ENCODE peak calls at places on chromosome 11, in eight cellular contexts. B is tibial nerve, R is AG04450, Y is brain microvascular endothelial cell, H is cardiac muscle cell, O is hepatocyte, N is heart right ventricle, C is PC-3. U is an unnamed sample.

GRCh38 chr11:31340903-31341572 is 28.5 kb downstream of the DCDC1 start:
- DNase-seq in B (no peak), R (no peak), Y (peak; percentile 23), H (peak; percentile 49), O (peak; percentile 37), N (no peak), C (peak; percentile 50), U (no peak)

GRCh38 chr11:119712459-119713360 is 16.3 kb downstream of the NECTIN1 start:
- DNase-seq in B (no peak), R (no peak), Y (no peak), H (peak; percentile 38), O (no peak), N (no peak), C (no peak), U (no peak)

GRCh38 chr11:96267490-96268010 is 75.4 kb downstream of the MAML2 start:
- DNase-seq in B (no peak), R (no peak), Y (no peak), H (no peak), O (no peak), N (no peak), C (no peak), U (no peak)

GRCh38 chr11:79493555-79494171 is 52.8 kb upstream of the TENM4 start:
- DNase-seq in B (peak; percentile 43), R (peak; percentile 37), Y (peak; percentile 63), H (peak; percentile 91), O (peak; percentile 89), N (peak; percentile 70), C (peak; percentile 83), U (peak; percentile 72)

GRCh38 chr11:62705880-62706831 is 1.1 kb downstream of the BSCL2 start:
- DNase-seq in B (peak; percentile 91), R (peak; percentile 79), Y (peak; percentile 89), H (peak; percentile 98), O (peak; percentile 99), N (peak; percentile 93), C (peak; percentile 97), U (peak; percentile 95)

GRCh38 chr11:59102259-59102765 is 4.7 kb upstream of the FAM111B start:
- DNase-seq in B (peak; percentile 26), R (no peak), Y (peak; percentile 35), H (peak; percentile 66), O (peak; percentile 78), N (peak; percentile 21), C (peak; percentile 68), U (peak; percentile 73)

GRCh38 chr11:36564376-36565032 is 3.3 kb upstream of the RAG1 start:
- DNase-seq in B (no peak), R (peak; percentile 11), Y (peak; percentile 53), H (peak; percentile 79), O (peak; percentile 77), N (peak; percentile 49), C (peak; percentile 69), U (peak; percentile 39)

GRCh38 chr11:13831707-13832106 is 130.8 kb upstream of the SPON1 start:
- DNase-seq in B (no peak), R (no peak), Y (no peak), H (no peak), O (no peak), N (no peak), C (peak; percentile 18), U (no peak)

GRCh38 chr11:105609341-105609781 is 512 bp upstream of the GRIA4 start:
- DNase-seq in B (no peak), R (no peak), Y (peak; percentile 28), H (peak; percentile 23), O (peak; percentile 50), N (no peak), C (peak; percentile 62), U (no peak)
- TF ChIP-seq CTCF in B (no peak), R (peak; percentile 55), Y (peak; percentile 71), H (peak; percentile 41), O (peak; percentile 41), N (no peak), C (peak; percentile 81), U (no peak)

DNA sequence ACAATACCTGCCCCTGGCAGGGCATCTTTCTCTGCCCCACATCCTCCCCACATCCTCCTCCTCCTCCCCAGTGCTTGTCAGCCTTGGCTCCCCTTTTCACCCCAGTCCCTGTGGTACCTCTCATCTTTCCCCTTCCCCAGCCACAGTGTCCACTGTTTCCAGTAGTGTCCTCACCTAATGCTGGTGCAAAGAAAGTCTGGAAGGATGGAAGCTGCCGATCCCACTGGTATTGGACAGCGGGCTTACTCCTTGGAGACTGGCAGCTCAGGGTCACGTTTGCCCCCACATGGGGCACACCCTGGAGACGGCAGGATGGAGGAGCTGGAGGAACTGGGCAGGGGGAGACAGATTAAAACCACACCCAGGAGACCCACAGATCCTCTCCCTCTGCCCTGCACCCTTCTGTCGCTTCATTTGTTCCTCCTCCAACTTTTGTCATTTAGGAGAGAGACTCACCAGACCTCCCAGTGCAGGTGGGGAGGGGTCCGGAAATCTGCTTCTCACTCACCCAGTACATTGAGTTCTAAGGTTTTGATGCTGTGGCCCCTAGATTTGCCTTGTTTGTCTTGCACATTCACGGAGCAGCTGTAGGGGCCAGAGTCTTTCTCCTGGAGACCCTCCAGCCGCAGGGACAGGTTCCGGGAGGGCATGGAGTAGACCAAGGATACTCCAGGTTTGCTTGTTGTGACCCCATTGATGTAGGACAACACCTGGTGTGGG is 4.1 kb upstream of the VSIG2 start:
- DNase-seq in B (no peak), R (no peak), Y (no peak), H (no peak), O (no peak), N (no peak), C (no peak), U (no peak)
- H3K27me3 ChIP-seq in B (peaks cover 97% of the 10 kb centered on the region), R (peaks cover 17% of the 10 kb centered on the region), Y (no peaks in the 10 kb centered on the region), H (peaks cover 98% of the 10 kb centered on the region), O (peaks cover 68% of the 10 kb centered on the region), N (peaks cover 50% of the 10 kb centered on the region), C (no peaks in the 10 kb centered on the region), U (no peaks in the 10 kb centered on the region)

DNA sequence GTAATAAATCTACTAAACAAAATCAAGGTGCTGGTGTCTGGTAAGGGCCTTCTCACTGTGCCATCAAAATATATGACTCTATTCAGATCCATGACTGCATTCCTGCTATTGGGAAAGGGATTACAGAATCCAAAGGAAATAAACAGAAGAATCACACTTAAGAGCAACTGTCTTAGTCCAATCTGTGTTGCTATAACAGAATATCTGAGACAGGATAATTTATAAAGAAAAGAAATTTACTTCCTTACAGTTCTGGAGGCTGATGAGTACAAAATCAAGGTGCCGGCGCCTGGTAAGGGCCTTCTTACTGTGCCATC is 51.4 kb downstream of the ALG9 start:
- DNase-seq in B (no peak), R (no peak), Y (no peak), H (no peak), O (no peak), N (no peak), C (no peak), U (no peak)
- H3K27ac ChIP-seq in B (peak overlapping the region; percentile 58), R (no peak overlapping the region), Y (peak overlapping the region; percentile 77), H (no peak overlapping the region), O (peak overlapping the region; percentile 1), N (peak overlapping the region; percentile 74), C (no peak overlapping the region), U (peak overlapping the region; percentile 84)

GRCh38 chr11:57277845-57278720 is 41.0 kb upstream of the APLNR start:
- DNase-seq in B (peak; percentile 59), R (peak; percentile 58), Y (peak; percentile 80), H (peak; percentile 77), O (peak; percentile 88), N (peak; percentile 81), C (peak; percentile 89), U (peak; percentile 72)
- TF ChIP-seq CTCF in B (peak; percentile 77), R (peak; percentile 84), Y (peak; percentile 92), H (peak; percentile 84), O (peak; percentile 83), N (peak; percentile 85), C (peak; percentile 96), U (peak; percentile 51)

GRCh38 chr11:117515892-117516291 is 188.2 kb downstream of the CEP164 start:
- DNase-seq in B (no peak), R (no peak), Y (no peak), H (no peak), O (no peak), N (no peak), C (no peak), U (no peak)
- H3K27me3 ChIP-seq in B (no peaks in the 10 kb centered on the region), R (peaks cover 19% of the 10 kb centered on the region), Y (peaks cover 9% of the 10 kb centered on the region), H (no peaks in the 10 kb centered on the region), O (no peaks in the 10 kb centered on the region), N (no peaks in the 10 kb centered on the region), C (peaks cover 69% of the 10 kb centered on the region), U (no peaks in the 10 kb centered on the region)

GRCh38 chr11:116062526-116063171 is 558.4 kb upstream of the CADM1 start:
- DNase-seq in B (no peak), R (no peak), Y (no peak), H (peak; percentile 73), O (peak; percentile 33), N (no peak), C (no peak), U (no peak)
- H3K27ac ChIP-seq in B (no peak overlapping the region), R (no peak overlapping the region), Y (no peak overlapping the region), H (peak overlapping the region; percentile 11), O (no peak overlapping the region), N (no peak overlapping the region), C (no peak overlapping the region), U (no peak overlapping the region)

GRCh38 chr11:46446343-46446751 is 54.8 kb upstream of the CHRM4 start:
- DNase-seq in B (no peak), R (no peak), Y (no peak), H (no peak), O (peak; percentile 28), N (no peak), C (no peak), U (no peak)
- TF ChIP-seq CTCF in B (no peak), R (peak; percentile 42), Y (peak; percentile 30), H (no peak), O (peak; percentile 31), N (peak; percentile 8), C (no peak), U (no peak)

U was measured in lung.